ENCODE peak calls at places on chromosomes 12 and 14, in six cellular contexts. Q, X, N, M, W and T are unnamed samples.

GRCh38 chr14:30450620-30451019 is 108.3 kb upstream of the G2E3 start:
- DNase-seq in Q (no peak), X (peak; percentile 95), N (no peak), M (no peak), W (no peak), T (no peak)

GRCh38 chr14:99961826-99962518 is 103.2 kb upstream of the EVL start:
- DNase-seq in Q (no peak), X (no peak), N (no peak), M (no peak), W (no peak), T (no peak)

GRCh38 chr14:96384053-96384452 is 7.9 kb upstream of the AK7 start:
- DNase-seq in Q (no peak), X (no peak), N (no peak), M (no peak), W (no peak), T (peak; percentile 25)

GRCh38 chr14:58690801-58691516 is 53.2 kb downstream of the DACT1 start:
- DNase-seq in Q (no peak), X (peak; percentile 98), N (no peak), M (no peak), W (no peak), T (peak; percentile 38)

GRCh38 chr12:64998327-64999156 is 122.6 kb downstream of the WIF1 start:
- DNase-seq in Q (no peak), X (no peak), N (no peak), M (no peak), W (no peak), T (no peak)

GRCh38 chr14:76884394-76884793 is 58.2 kb downstream of the LRRC74A start:
- DNase-seq in Q (no peak), X (no peak), N (no peak), M (no peak), W (no peak), T (no peak)

GRCh38 chr14:71354801-71355200 is 447.5 kb downstream of the PCNX1 start:
- DNase-seq in Q (no peak), X (no peak), N (no peak), M (no peak), W (no peak), T (no peak)

GRCh38 chr12:69252033-69252432 is 12.7 kb downstream of the CPSF6 start:
- DNase-seq in Q (no peak), X (no peak), N (no peak), M (no peak), W (no peak), T (no peak)

GRCh38 chr12:130444081-130444480 is 106.4 kb downstream of the PIWIL1 start:
- DNase-seq in Q (no peak), X (no peak), N (no peak), M (no peak), W (no peak), T (no peak)

GRCh38 chr14:99395904-99396530 is 84.6 kb downstream of the SETD3 start:
- DNase-seq in Q (no peak), X (no peak), N (no peak), M (no peak), W (no peak), T (peak; percentile 18)

GRCh38 chr12:85755760-85756159 is 80.4 kb downstream of the RASSF9 start:
- DNase-seq in Q (no peak), X (no peak), N (no peak), M (no peak), W (no peak), T (peak; percentile 31)

GRCh38 chr14:90521121-90521929 is 124.5 kb downstream of the CALM1 start:
- DNase-seq in Q (no peak), X (peak; percentile 97), N (peak; percentile 72), M (no peak), W (no peak), T (no peak)

GRCh38 chr14:49692191-49692757 is 646 bp upstream of the KLHDC1 start:
- DNase-seq in Q (no peak), X (no peak), N (no peak), M (no peak), W (no peak), T (peak; percentile 12)

GRCh38 chr12:96401061-96401871 is 1.0 kb upstream of the CDK17 start:
- DNase-seq in Q (peak; percentile 92), X (peak; percentile 72), N (no peak), M (no peak), W (no peak), T (peak; percentile 82)